ENCODE peak calls at places on chromosomes 2 and 18, in nine cellular contexts. J, D, H, Q, L, F, S, E and W are unnamed samples.

GRCh38 chr18:22045221-22045918 is 124.0 kb upstream of the GATA6 start:
- DNase-seq in J (no peak), D (no peak), H (no peak), Q (no peak), L (no peak), F (no peak), S (no peak), E (no peak), W (no peak)

GRCh38 chr2:108988796-108989713 is at the start of gene EDAR:
- DNase-seq in J (no peak), D (peak), H (peak), Q (peak), L (no peak), F (peak), S (no peak), E (peak), W (peak)

GRCh38 chr2:112712903-112713584 is 7.8 kb upstream of the NT5DC4 start:
- DNase-seq in J (no peak), D (no peak), H (no peak), Q (no peak), L (no peak), F (no peak), S (peak), E (no peak), W (no peak)

GRCh38 chr18:35497006-35497333 is 790 bp downstream of the INO80C start:
- DNase-seq in J (no peak), D (no peak), H (no peak), Q (no peak), L (no peak), F (no peak), S (no peak), E (no peak), W (no peak)

GRCh38 chr2:129936334-129936934 is 43.0 kb upstream of the RAB6C start:
- DNase-seq in J (no peak), D (no peak), H (no peak), Q (peak), L (no peak), F (no peak), S (peak), E (no peak), W (no peak)

GRCh38 chr2:212523756-212524155 is 14.8 kb downstream of the ERBB4 start:
- DNase-seq in J (no peak), D (no peak), H (no peak), Q (no peak), L (no peak), F (no peak), S (no peak), E (no peak), W (no peak)

GRCh38 chr2:1612391-1613077 is 131.8 kb downstream of the PXDN start:
- DNase-seq in J (no peak), D (no peak), H (no peak), Q (no peak), L (no peak), F (no peak), S (no peak), E (no peak), W (no peak)

GRCh38 chr2:241242306-241242705 is 53.8 kb downstream of the ANO7 start:
- DNase-seq in J (no peak), D (no peak), H (no peak), Q (no peak), L (no peak), F (no peak), S (no peak), E (no peak), W (no peak)

GRCh38 chr2:74919827-74920226 is 38.6 kb upstream of the POLE4 start:
- DNase-seq in J (peak), D (peak), H (peak), Q (peak), L (peak), F (peak), S (peak), E (peak), W (peak)

GRCh38 chr2:169184074-169184473 is 114.7 kb downstream of the DHRS9 start:
- DNase-seq in J (no peak), D (no peak), H (no peak), Q (no peak), L (no peak), F (no peak), S (no peak), E (no peak), W (no peak)

GRCh38 chr18:56921888-56922480 is 224.9 kb upstream of the BOD1L2 start:
- DNase-seq in J (no peak), D (no peak), H (no peak), Q (peak), L (no peak), F (no peak), S (no peak), E (no peak), W (no peak)

GRCh38 chr2:126482582-126483464 is 173.1 kb upstream of the GYPC start:
- DNase-seq in J (no peak), D (no peak), H (no peak), Q (peak), L (no peak), F (no peak), S (no peak), E (peak), W (no peak)

GRCh38 chr2:241413929-241414580 is 58.0 kb downstream of the FARP2 start:
- DNase-seq in J (no peak), D (no peak), H (no peak), Q (no peak), L (peak), F (no peak), S (no peak), E (no peak), W (peak)

GRCh38 chr2:60759654-60760053 is 3.6 kb downstream of the PAPOLG start:
- DNase-seq in J (no peak), D (no peak), H (no peak), Q (no peak), L (peak), F (no peak), S (no peak), E (no peak), W (peak)

GRCh38 chr2:238069877-238070276 is 9.1 kb downstream of the SCLY start:
- DNase-seq in J (no peak), D (no peak), H (no peak), Q (no peak), L (no peak), F (no peak), S (no peak), E (no peak), W (no peak)

GRCh38 chr18:59988098-59988706 is 88.4 kb downstream of the PMAIP1 start:
- DNase-seq in J (no peak), D (peak), H (peak), Q (peak), L (peak), F (peak), S (peak), E (peak), W (peak)

GRCh38 chr2:109527846-109528705 is 85.7 kb downstream of the SEPTIN10 start:
- DNase-seq in J (no peak), D (no peak), H (no peak), Q (no peak), L (no peak), F (no peak), S (no peak), E (no peak), W (no peak)

GRCh38 chr18:80176334-80177080 is 67.4 kb downstream of the ADNP2 start:
- DNase-seq in J (no peak), D (no peak), H (no peak), Q (no peak), L (no peak), F (no peak), S (no peak), E (no peak), W (no peak)

GRCh38 chr2:105042189-105042588 is 4.3 kb downstream of the MRPS9 start:
- DNase-seq in J (no peak), D (no peak), H (no peak), Q (no peak), L (no peak), F (no peak), S (no peak), E (no peak), W (no peak)

GRCh38 chr2:70777450-70777849 is 9.4 kb upstream of the ADD2 start:
- DNase-seq in J (no peak), D (no peak), H (no peak), Q (no peak), L (no peak), F (no peak), S (no peak), E (no peak), W (no peak)

GRCh38 chr2:200051621-200051945 is 96.2 kb downstream of the MAIP1 start:
- DNase-seq in J (no peak), D (no peak), H (no peak), Q (no peak), L (no peak), F (no peak), S (no peak), E (no peak), W (no peak)

GRCh38 chr2:46410273-46411244 is 68.8 kb upstream of the TMEM247 start:
- DNase-seq in J (no peak), D (no peak), H (no peak), Q (no peak), L (no peak), F (no peak), S (no peak), E (no peak), W (no peak)

GRCh38 chr2:22290293-22290692 is 1094.7 kb upstream of the KLHL29 start:
- DNase-seq in J (no peak), D (no peak), H (no peak), Q (no peak), L (no peak), F (no peak), S (no peak), E (no peak), W (no peak)

GRCh38 chr18:24964213-24964612 is 387.8 kb downstream of the ZNF521 start:
- DNase-seq in J (no peak), D (no peak), H (no peak), Q (peak), L (no peak), F (no peak), S (no peak), E (no peak), W (no peak)